ENCODE peak calls at places on chromosomes 4 and X, in seven cellular contexts. One of them, this sample, is unnamed.

GRCh38 chrX:101417981-101418841 is 10.2 kb downstream of the HNRNPH2 start:
- DNase-seq in activated T-cell treated with anti-CD3 and anti-CD28 coated beads for 4 hours: no peak
- DNase-seq in activated CD4-positive, alpha-beta T cell treated with anti-CD3 and anti-CD28 coated beads, Interleukin-2, amount 10 ng/mL, durations not matched to agents 7 days and 5 days: peak
- DNase-seq in activated CD8-positive, alpha-beta memory T cell treated with anti-CD3 and anti-CD28 coated beads, Interleukin-2, amount 10 ng/mL, durations not matched to agents 7 days and 5 days: peak
- DNase-seq in RWPE2: no peak
- DNase-seq in GM18507: no peak
- DNase-seq in AG20443: peak
- DNase-seq in this sample: peak

GRCh38 chrX:57906790-57907189 is 3.5 kb downstream of the ZXDA start:
- DNase-seq in activated T-cell treated with anti-CD3 and anti-CD28 coated beads for 4 hours: no peak
- DNase-seq in activated CD4-positive, alpha-beta T cell treated with anti-CD3 and anti-CD28 coated beads, Interleukin-2, amount 10 ng/mL, durations not matched to agents 7 days and 5 days: no peak
- DNase-seq in activated CD8-positive, alpha-beta memory T cell treated with anti-CD3 and anti-CD28 coated beads, Interleukin-2, amount 10 ng/mL, durations not matched to agents 7 days and 5 days: no peak
- DNase-seq in RWPE2: no peak
- DNase-seq in GM18507: no peak
- DNase-seq in AG20443: peak
- DNase-seq in this sample: no peak

GRCh38 chr4:128770807-128771206 is 38.7 kb upstream of the JADE1 start:
- DNase-seq in activated T-cell treated with anti-CD3 and anti-CD28 coated beads for 4 hours: no peak
- DNase-seq in activated CD4-positive, alpha-beta T cell treated with anti-CD3 and anti-CD28 coated beads, Interleukin-2, amount 10 ng/mL, durations not matched to agents 7 days and 5 days: no peak
- DNase-seq in activated CD8-positive, alpha-beta memory T cell treated with anti-CD3 and anti-CD28 coated beads, Interleukin-2, amount 10 ng/mL, durations not matched to agents 7 days and 5 days: no peak
- DNase-seq in RWPE2: no peak
- DNase-seq in GM18507: no peak
- DNase-seq in AG20443: no peak
- DNase-seq in this sample: no peak

GRCh38 chr4:156946508-156947197 is 24.9 kb downstream of the PDGFC start:
- DNase-seq in activated T-cell treated with anti-CD3 and anti-CD28 coated beads for 4 hours: no peak
- DNase-seq in activated CD4-positive, alpha-beta T cell treated with anti-CD3 and anti-CD28 coated beads, Interleukin-2, amount 10 ng/mL, durations not matched to agents 7 days and 5 days: no peak
- DNase-seq in activated CD8-positive, alpha-beta memory T cell treated with anti-CD3 and anti-CD28 coated beads, Interleukin-2, amount 10 ng/mL, durations not matched to agents 7 days and 5 days: no peak
- DNase-seq in RWPE2: peak
- DNase-seq in GM18507: no peak
- DNase-seq in AG20443: peak
- DNase-seq in this sample: no peak

GRCh38 chrX:65866146-65866545 is 173.7 kb downstream of the VSIG4 start:
- DNase-seq in activated T-cell treated with anti-CD3 and anti-CD28 coated beads for 4 hours: no peak
- DNase-seq in activated CD4-positive, alpha-beta T cell treated with anti-CD3 and anti-CD28 coated beads, Interleukin-2, amount 10 ng/mL, durations not matched to agents 7 days and 5 days: peak
- DNase-seq in activated CD8-positive, alpha-beta memory T cell treated with anti-CD3 and anti-CD28 coated beads, Interleukin-2, amount 10 ng/mL, durations not matched to agents 7 days and 5 days: peak
- DNase-seq in RWPE2: no peak
- DNase-seq in GM18507: no peak
- DNase-seq in AG20443: no peak
- DNase-seq in this sample: peak

GRCh38 chr4:89752932-89753598 is 83.9 kb downstream of the SNCA start:
- DNase-seq in activated T-cell treated with anti-CD3 and anti-CD28 coated beads for 4 hours: no peak
- DNase-seq in activated CD4-positive, alpha-beta T cell treated with anti-CD3 and anti-CD28 coated beads, Interleukin-2, amount 10 ng/mL, durations not matched to agents 7 days and 5 days: no peak
- DNase-seq in activated CD8-positive, alpha-beta memory T cell treated with anti-CD3 and anti-CD28 coated beads, Interleukin-2, amount 10 ng/mL, durations not matched to agents 7 days and 5 days: no peak
- DNase-seq in RWPE2: no peak
- DNase-seq in GM18507: no peak
- DNase-seq in AG20443: peak
- DNase-seq in this sample: no peak

GRCh38 chr4:20354120-20354519 is 102.4 kb downstream of the SLIT2 start:
- DNase-seq in activated T-cell treated with anti-CD3 and anti-CD28 coated beads for 4 hours: no peak
- DNase-seq in activated CD4-positive, alpha-beta T cell treated with anti-CD3 and anti-CD28 coated beads, Interleukin-2, amount 10 ng/mL, durations not matched to agents 7 days and 5 days: no peak
- DNase-seq in activated CD8-positive, alpha-beta memory T cell treated with anti-CD3 and anti-CD28 coated beads, Interleukin-2, amount 10 ng/mL, durations not matched to agents 7 days and 5 days: no peak
- DNase-seq in RWPE2: no peak
- DNase-seq in GM18507: no peak
- DNase-seq in AG20443: no peak
- DNase-seq in this sample: no peak

GRCh38 chrX:107226766-107227165 is 20.4 kb downstream of the DNAAF6 start:
- DNase-seq in activated T-cell treated with anti-CD3 and anti-CD28 coated beads for 4 hours: no peak
- DNase-seq in activated CD4-positive, alpha-beta T cell treated with anti-CD3 and anti-CD28 coated beads, Interleukin-2, amount 10 ng/mL, durations not matched to agents 7 days and 5 days: no peak
- DNase-seq in activated CD8-positive, alpha-beta memory T cell treated with anti-CD3 and anti-CD28 coated beads, Interleukin-2, amount 10 ng/mL, durations not matched to agents 7 days and 5 days: no peak
- DNase-seq in RWPE2: no peak
- DNase-seq in GM18507: no peak
- DNase-seq in AG20443: no peak
- DNase-seq in this sample: no peak

GRCh38 chrX:9416562-9417319 is 48.1 kb upstream of the TBL1X start:
- DNase-seq in activated T-cell treated with anti-CD3 and anti-CD28 coated beads for 4 hours: no peak
- DNase-seq in activated CD4-positive, alpha-beta T cell treated with anti-CD3 and anti-CD28 coated beads, Interleukin-2, amount 10 ng/mL, durations not matched to agents 7 days and 5 days: no peak
- DNase-seq in activated CD8-positive, alpha-beta memory T cell treated with anti-CD3 and anti-CD28 coated beads, Interleukin-2, amount 10 ng/mL, durations not matched to agents 7 days and 5 days: no peak
- DNase-seq in RWPE2: no peak
- DNase-seq in GM18507: no peak
- DNase-seq in AG20443: peak
- DNase-seq in this sample: no peak

GRCh38 chr4:80709082-80709869 is 321.2 kb upstream of the BMP3 start:
- DNase-seq in activated T-cell treated with anti-CD3 and anti-CD28 coated beads for 4 hours: no peak
- DNase-seq in activated CD4-positive, alpha-beta T cell treated with anti-CD3 and anti-CD28 coated beads, Interleukin-2, amount 10 ng/mL, durations not matched to agents 7 days and 5 days: no peak
- DNase-seq in activated CD8-positive, alpha-beta memory T cell treated with anti-CD3 and anti-CD28 coated beads, Interleukin-2, amount 10 ng/mL, durations not matched to agents 7 days and 5 days: no peak
- DNase-seq in RWPE2: no peak
- DNase-seq in GM18507: no peak
- DNase-seq in AG20443: no peak
- DNase-seq in this sample: no peak

GRCh38 chr4:187849556-187850245 is 145.9 kb upstream of the ZFP42 start:
- DNase-seq in activated T-cell treated with anti-CD3 and anti-CD28 coated beads for 4 hours: no peak
- DNase-seq in activated CD4-positive, alpha-beta T cell treated with anti-CD3 and anti-CD28 coated beads, Interleukin-2, amount 10 ng/mL, durations not matched to agents 7 days and 5 days: no peak
- DNase-seq in activated CD8-positive, alpha-beta memory T cell treated with anti-CD3 and anti-CD28 coated beads, Interleukin-2, amount 10 ng/mL, durations not matched to agents 7 days and 5 days: no peak
- DNase-seq in RWPE2: no peak
- DNase-seq in GM18507: no peak
- DNase-seq in AG20443: no peak
- DNase-seq in this sample: no peak

GRCh38 chr4:140702096-140702757 is 54.0 kb downstream of the TBC1D9 start:
- DNase-seq in activated T-cell treated with anti-CD3 and anti-CD28 coated beads for 4 hours: no peak
- DNase-seq in activated CD4-positive, alpha-beta T cell treated with anti-CD3 and anti-CD28 coated beads, Interleukin-2, amount 10 ng/mL, durations not matched to agents 7 days and 5 days: no peak
- DNase-seq in activated CD8-positive, alpha-beta memory T cell treated with anti-CD3 and anti-CD28 coated beads, Interleukin-2, amount 10 ng/mL, durations not matched to agents 7 days and 5 days: no peak
- DNase-seq in RWPE2: no peak
- DNase-seq in GM18507: no peak
- DNase-seq in AG20443: no peak
- DNase-seq in this sample: no peak

GRCh38 chrX:134246282-134246681 is 9.3 kb downstream of the CCDC160 start:
- DNase-seq in activated T-cell treated with anti-CD3 and anti-CD28 coated beads for 4 hours: no peak
- DNase-seq in activated CD4-positive, alpha-beta T cell treated with anti-CD3 and anti-CD28 coated beads, Interleukin-2, amount 10 ng/mL, durations not matched to agents 7 days and 5 days: no peak
- DNase-seq in activated CD8-positive, alpha-beta memory T cell treated with anti-CD3 and anti-CD28 coated beads, Interleukin-2, amount 10 ng/mL, durations not matched to agents 7 days and 5 days: no peak
- DNase-seq in RWPE2: no peak
- DNase-seq in GM18507: no peak
- DNase-seq in AG20443: no peak
- DNase-seq in this sample: no peak

GRCh38 chrX:48794340-48794920 is 7.4 kb upstream of the HDAC6 start:
- DNase-seq in activated T-cell treated with anti-CD3 and anti-CD28 coated beads for 4 hours: no peak
- DNase-seq in activated CD4-positive, alpha-beta T cell treated with anti-CD3 and anti-CD28 coated beads, Interleukin-2, amount 10 ng/mL, durations not matched to agents 7 days and 5 days: no peak
- DNase-seq in activated CD8-positive, alpha-beta memory T cell treated with anti-CD3 and anti-CD28 coated beads, Interleukin-2, amount 10 ng/mL, durations not matched to agents 7 days and 5 days: no peak
- DNase-seq in RWPE2: no peak
- DNase-seq in GM18507: no peak
- DNase-seq in AG20443: no peak
- DNase-seq in this sample: no peak

GRCh38 chrX:99301990-99302389 is 1108.1 kb downstream of the PCDH19 start:
- DNase-seq in activated T-cell treated with anti-CD3 and anti-CD28 coated beads for 4 hours: no peak
- DNase-seq in activated CD4-positive, alpha-beta T cell treated with anti-CD3 and anti-CD28 coated beads, Interleukin-2, amount 10 ng/mL, durations not matched to agents 7 days and 5 days: no peak
- DNase-seq in activated CD8-positive, alpha-beta memory T cell treated with anti-CD3 and anti-CD28 coated beads, Interleukin-2, amount 10 ng/mL, durations not matched to agents 7 days and 5 days: no peak
- DNase-seq in RWPE2: no peak
- DNase-seq in GM18507: no peak
- DNase-seq in AG20443: no peak
- DNase-seq in this sample: no peak

GRCh38 chr4:158302076-158302866 is 92.0 kb downstream of the TMEM144 start:
- DNase-seq in activated T-cell treated with anti-CD3 and anti-CD28 coated beads for 4 hours: no peak
- DNase-seq in activated CD4-positive, alpha-beta T cell treated with anti-CD3 and anti-CD28 coated beads, Interleukin-2, amount 10 ng/mL, durations not matched to agents 7 days and 5 days: no peak
- DNase-seq in activated CD8-positive, alpha-beta memory T cell treated with anti-CD3 and anti-CD28 coated beads, Interleukin-2, amount 10 ng/mL, durations not matched to agents 7 days and 5 days: no peak
- DNase-seq in RWPE2: peak
- DNase-seq in GM18507: no peak
- DNase-seq in AG20443: peak
- DNase-seq in this sample: no peak

GRCh38 chr4:150152764-150153163 is 74.5 kb downstream of the DCLK2 start:
- DNase-seq in activated T-cell treated with anti-CD3 and anti-CD28 coated beads for 4 hours: no peak
- DNase-seq in activated CD4-positive, alpha-beta T cell treated with anti-CD3 and anti-CD28 coated beads, Interleukin-2, amount 10 ng/mL, durations not matched to agents 7 days and 5 days: no peak
- DNase-seq in activated CD8-positive, alpha-beta memory T cell treated with anti-CD3 and anti-CD28 coated beads, Interleukin-2, amount 10 ng/mL, durations not matched to agents 7 days and 5 days: no peak
- DNase-seq in RWPE2: no peak
- DNase-seq in GM18507: no peak
- DNase-seq in AG20443: peak
- DNase-seq in this sample: no peak

GRCh38 chr4:114598191-114599121 is at the start of gene UGT8:
- DNase-seq in activated T-cell treated with anti-CD3 and anti-CD28 coated beads for 4 hours: peak
- DNase-seq in activated CD4-positive, alpha-beta T cell treated with anti-CD3 and anti-CD28 coated beads, Interleukin-2, amount 10 ng/mL, durations not matched to agents 7 days and 5 days: peak
- DNase-seq in activated CD8-positive, alpha-beta memory T cell treated with anti-CD3 and anti-CD28 coated beads, Interleukin-2, amount 10 ng/mL, durations not matched to agents 7 days and 5 days: peak
- DNase-seq in RWPE2: no peak
- DNase-seq in GM18507: no peak
- DNase-seq in AG20443: peak
- DNase-seq in this sample: peak

GRCh38 chr4:173489514-173489913 is 40.5 kb downstream of the HAND2 start:
- DNase-seq in activated T-cell treated with anti-CD3 and anti-CD28 coated beads for 4 hours: no peak
- DNase-seq in activated CD4-positive, alpha-beta T cell treated with anti-CD3 and anti-CD28 coated beads, Interleukin-2, amount 10 ng/mL, durations not matched to agents 7 days and 5 days: no peak
- DNase-seq in activated CD8-positive, alpha-beta memory T cell treated with anti-CD3 and anti-CD28 coated beads, Interleukin-2, amount 10 ng/mL, durations not matched to agents 7 days and 5 days: no peak
- DNase-seq in RWPE2: no peak
- DNase-seq in GM18507: no peak
- DNase-seq in AG20443: no peak
- DNase-seq in this sample: no peak

GRCh38 chrX:40247848-40248622 is 150.3 kb upstream of the BCOR start:
- DNase-seq in activated T-cell treated with anti-CD3 and anti-CD28 coated beads for 4 hours: no peak
- DNase-seq in activated CD4-positive, alpha-beta T cell treated with anti-CD3 and anti-CD28 coated beads, Interleukin-2, amount 10 ng/mL, durations not matched to agents 7 days and 5 days: no peak
- DNase-seq in activated CD8-positive, alpha-beta memory T cell treated with anti-CD3 and anti-CD28 coated beads, Interleukin-2, amount 10 ng/mL, durations not matched to agents 7 days and 5 days: no peak
- DNase-seq in RWPE2: no peak
- DNase-seq in GM18507: no peak
- DNase-seq in AG20443: no peak
- DNase-seq in this sample: no peak

GRCh38 chr4:104743141-104743748 is 248.6 kb upstream of the CXXC4 start:
- DNase-seq in activated T-cell treated with anti-CD3 and anti-CD28 coated beads for 4 hours: no peak
- DNase-seq in activated CD4-positive, alpha-beta T cell treated with anti-CD3 and anti-CD28 coated beads, Interleukin-2, amount 10 ng/mL, durations not matched to agents 7 days and 5 days: no peak
- DNase-seq in activated CD8-positive, alpha-beta memory T cell treated with anti-CD3 and anti-CD28 coated beads, Interleukin-2, amount 10 ng/mL, durations not matched to agents 7 days and 5 days: no peak
- DNase-seq in RWPE2: no peak
- DNase-seq in GM18507: peak
- DNase-seq in AG20443: no peak
- DNase-seq in this sample: peak

This sample was measured in GM13976.